ENCODE peak calls at places on chromosome 2, in nine cellular contexts. One of them, this sample, is unnamed.

GRCh38 chr2:188518391-188518790 is 226.7 kb downstream of the GULP1 start:
- DNase-seq in CD8-positive, alpha-beta T cell: no peak
- DNase-seq in astrocyte: peak; percentile 77
- DNase-seq in mammary epithelial cell: peak; percentile 11
- DNase-seq in colonic mucosa: no peak
- DNase-seq in neural progenitor cell: no peak
- DNase-seq in spleen: no peak
- DNase-seq in IMR-90: peak; percentile 49
- DNase-seq in A549: no peak
- DNase-seq in this sample: peak; percentile 74

GRCh38 chr2:8475349-8476045 is 206.4 kb upstream of the ID2 start:
- DNase-seq in A549: no peak
- DNase-seq in colonic mucosa: peak; percentile 59
- DNase-seq in CD8-positive, alpha-beta T cell: no peak
- DNase-seq in spleen: no peak
- DNase-seq in neural progenitor cell: peak; percentile 45
- DNase-seq in mammary epithelial cell: no peak
- DNase-seq in astrocyte: no peak
- DNase-seq in IMR-90: no peak
- DNase-seq in this sample: no peak

GRCh38 chr2:146123714-146124113 is 1603.8 kb upstream of the ZEB2 start:
- DNase-seq in mammary epithelial cell: no peak
- DNase-seq in neural progenitor cell: no peak
- DNase-seq in A549: no peak
- DNase-seq in spleen: no peak
- DNase-seq in IMR-90: peak; percentile 17
- DNase-seq in CD8-positive, alpha-beta T cell: no peak
- DNase-seq in astrocyte: peak; percentile 41
- DNase-seq in colonic mucosa: no peak
- DNase-seq in this sample: no peak

GRCh38 chr2:45342-46130 is 769 bp downstream of the FAM110C start:
- DNase-seq in neural progenitor cell: peak; percentile 25
- DNase-seq in colonic mucosa: peak; percentile 62
- DNase-seq in A549: no peak
- DNase-seq in mammary epithelial cell: peak; percentile 23
- DNase-seq in IMR-90: no peak
- DNase-seq in spleen: no peak
- DNase-seq in astrocyte: no peak
- DNase-seq in CD8-positive, alpha-beta T cell: no peak
- DNase-seq in this sample: no peak

GRCh38 chr2:60359569-60359968 is 193.9 kb downstream of the BCL11A start:
- DNase-seq in neural progenitor cell: no peak
- DNase-seq in CD8-positive, alpha-beta T cell: no peak
- DNase-seq in mammary epithelial cell: no peak
- DNase-seq in astrocyte: no peak
- DNase-seq in A549: no peak
- DNase-seq in colonic mucosa: peak; percentile 5
- DNase-seq in IMR-90: no peak
- DNase-seq in spleen: no peak
- DNase-seq in this sample: no peak

GRCh38 chr2:68278169-68278568 is 25.8 kb upstream of the PPP3R1 start:
- DNase-seq in astrocyte: no peak
- DNase-seq in IMR-90: no peak
- DNase-seq in A549: no peak
- DNase-seq in CD8-positive, alpha-beta T cell: no peak
- DNase-seq in neural progenitor cell: no peak
- DNase-seq in colonic mucosa: no peak
- DNase-seq in spleen: no peak
- DNase-seq in mammary epithelial cell: no peak
- DNase-seq in this sample: no peak

GRCh38 chr2:73107211-73107926 is 5.4 kb downstream of the RAB11FIP5 start:
- DNase-seq in neural progenitor cell: no peak
- DNase-seq in mammary epithelial cell: no peak
- DNase-seq in CD8-positive, alpha-beta T cell: no peak
- DNase-seq in spleen: peak; percentile 86
- DNase-seq in astrocyte: no peak
- DNase-seq in IMR-90: no peak
- DNase-seq in colonic mucosa: no peak
- DNase-seq in A549: no peak
- DNase-seq in this sample: no peak

GRCh38 chr2:134122610-134123009 is 131.3 kb upstream of the MGAT5 start:
- DNase-seq in CD8-positive, alpha-beta T cell: no peak
- DNase-seq in astrocyte: no peak
- DNase-seq in A549: no peak
- DNase-seq in neural progenitor cell: peak; percentile 39
- DNase-seq in mammary epithelial cell: no peak
- DNase-seq in IMR-90: no peak
- DNase-seq in colonic mucosa: no peak
- DNase-seq in spleen: no peak
- DNase-seq in this sample: no peak

GRCh38 chr2:100601661-100602060 is 38.9 kb downstream of the PDCL3 start:
- DNase-seq in spleen: no peak
- DNase-seq in IMR-90: no peak
- DNase-seq in astrocyte: no peak
- DNase-seq in mammary epithelial cell: no peak
- DNase-seq in CD8-positive, alpha-beta T cell: no peak
- DNase-seq in neural progenitor cell: no peak
- DNase-seq in colonic mucosa: no peak
- DNase-seq in A549: no peak
- DNase-seq in this sample: no peak

GRCh38 chr2:191664823-191665222 is 13.1 kb upstream of the NABP1 start:
- DNase-seq in astrocyte: no peak
- DNase-seq in IMR-90: no peak
- DNase-seq in mammary epithelial cell: no peak
- DNase-seq in colonic mucosa: no peak
- DNase-seq in CD8-positive, alpha-beta T cell: no peak
- DNase-seq in neural progenitor cell: no peak
- DNase-seq in spleen: no peak
- DNase-seq in A549: no peak
- DNase-seq in this sample: no peak

GRCh38 chr2:73291093-73291460 is 2.3 kb downstream of the EGR4 start:
- DNase-seq in astrocyte: peak; percentile 36
- DNase-seq in A549: peak; percentile 65
- DNase-seq in IMR-90: peak; percentile 46
- DNase-seq in CD8-positive, alpha-beta T cell: peak; percentile 34
- DNase-seq in neural progenitor cell: peak; percentile 94
- DNase-seq in mammary epithelial cell: peak; percentile 60
- DNase-seq in colonic mucosa: peak; percentile 60
- DNase-seq in spleen: peak; percentile 85
- DNase-seq in this sample: no peak

GRCh38 chr2:7984693-7985353 is 697.0 kb upstream of the ID2 start:
- DNase-seq in astrocyte: no peak
- DNase-seq in IMR-90: no peak
- DNase-seq in colonic mucosa: no peak
- DNase-seq in CD8-positive, alpha-beta T cell: no peak
- DNase-seq in spleen: no peak
- DNase-seq in A549: no peak
- DNase-seq in mammary epithelial cell: no peak
- DNase-seq in neural progenitor cell: no peak
- DNase-seq in this sample: no peak

GRCh38 chr2:43855292-43855691 is 16.5 kb downstream of the ABCG8 start:
- DNase-seq in CD8-positive, alpha-beta T cell: no peak
- DNase-seq in colonic mucosa: no peak
- DNase-seq in neural progenitor cell: no peak
- DNase-seq in IMR-90: no peak
- DNase-seq in spleen: no peak
- DNase-seq in astrocyte: no peak
- DNase-seq in A549: no peak
- DNase-seq in mammary epithelial cell: no peak
- DNase-seq in this sample: no peak

GRCh38 chr2:43854671-43855070 is 15.9 kb downstream of the ABCG8 start:
- DNase-seq in A549: no peak
- DNase-seq in neural progenitor cell: no peak
- DNase-seq in CD8-positive, alpha-beta T cell: no peak
- DNase-seq in mammary epithelial cell: no peak
- DNase-seq in astrocyte: no peak
- DNase-seq in colonic mucosa: no peak
- DNase-seq in IMR-90: no peak
- DNase-seq in spleen: peak; percentile 31
- DNase-seq in this sample: no peak

GRCh38 chr2:43853141-43854081 is 14.6 kb downstream of the ABCG8 start:
- DNase-seq in IMR-90: no peak
- DNase-seq in astrocyte: no peak
- DNase-seq in mammary epithelial cell: no peak
- DNase-seq in A549: no peak
- DNase-seq in CD8-positive, alpha-beta T cell: no peak
- DNase-seq in neural progenitor cell: no peak
- DNase-seq in spleen: peak; percentile 62
- DNase-seq in colonic mucosa: no peak
- DNase-seq in this sample: no peak

GRCh38 chr2:43851026-43851980 is 12.5 kb downstream of the ABCG8 start:
- DNase-seq in mammary epithelial cell: no peak
- DNase-seq in astrocyte: no peak
- DNase-seq in spleen: peak; percentile 68
- DNase-seq in IMR-90: no peak
- DNase-seq in CD8-positive, alpha-beta T cell: no peak
- DNase-seq in A549: no peak
- DNase-seq in neural progenitor cell: no peak
- DNase-seq in colonic mucosa: no peak
- DNase-seq in this sample: no peak

DNA sequence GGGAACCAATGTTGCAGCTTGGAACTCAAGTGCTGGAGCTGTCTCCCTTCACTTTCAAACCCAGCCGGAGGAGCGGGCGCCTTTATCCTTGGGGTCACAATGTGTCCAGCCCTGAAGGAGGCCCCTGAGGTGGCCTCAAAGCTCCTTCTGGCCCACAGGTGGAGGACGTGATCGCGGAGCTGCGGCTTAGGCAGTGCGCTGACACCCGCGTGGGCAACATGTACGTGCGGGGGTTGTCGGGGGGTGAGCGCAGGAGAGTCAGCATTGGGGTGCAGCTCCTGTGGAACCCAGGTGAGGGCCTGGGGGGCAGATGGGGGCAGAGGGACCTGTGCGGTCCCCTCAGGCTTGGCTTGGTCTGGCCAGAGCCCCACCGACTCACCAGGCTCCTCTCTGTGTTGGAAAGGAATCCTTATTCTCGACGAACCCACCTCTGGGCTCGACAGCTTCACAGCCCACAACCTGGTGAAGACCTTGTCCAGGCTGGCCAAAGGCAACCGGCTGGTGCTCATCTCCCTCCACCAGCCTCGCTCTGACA is 13.5 kb downstream of the ABCG8 start:
- DNase-seq in astrocyte: no peak
- DNase-seq in neural progenitor cell: no peak
- DNase-seq in spleen: peak; percentile 38
- DNase-seq in mammary epithelial cell: no peak
- DNase-seq in CD8-positive, alpha-beta T cell: no peak
- DNase-seq in IMR-90: no peak
- DNase-seq in A549: no peak
- DNase-seq in colonic mucosa: no peak
- DNase-seq in this sample: no peak
- H3K27ac ChIP-seq in astrocyte: no peak overlapping the region
- H3K27ac ChIP-seq in neural progenitor cell: no peak overlapping the region
- H3K27ac ChIP-seq in spleen: no peak overlapping the region
- H3K27ac ChIP-seq in mammary epithelial cell: no peak overlapping the region
- H3K27ac ChIP-seq in CD8-positive, alpha-beta T cell: no peak overlapping the region
- H3K27ac ChIP-seq in IMR-90: no peak overlapping the region
- H3K27ac ChIP-seq in A549: no peak overlapping the region
- H3K27ac ChIP-seq in colonic mucosa: no peak overlapping the region
- H3K27ac ChIP-seq in this sample: no peak overlapping the region

DNA sequence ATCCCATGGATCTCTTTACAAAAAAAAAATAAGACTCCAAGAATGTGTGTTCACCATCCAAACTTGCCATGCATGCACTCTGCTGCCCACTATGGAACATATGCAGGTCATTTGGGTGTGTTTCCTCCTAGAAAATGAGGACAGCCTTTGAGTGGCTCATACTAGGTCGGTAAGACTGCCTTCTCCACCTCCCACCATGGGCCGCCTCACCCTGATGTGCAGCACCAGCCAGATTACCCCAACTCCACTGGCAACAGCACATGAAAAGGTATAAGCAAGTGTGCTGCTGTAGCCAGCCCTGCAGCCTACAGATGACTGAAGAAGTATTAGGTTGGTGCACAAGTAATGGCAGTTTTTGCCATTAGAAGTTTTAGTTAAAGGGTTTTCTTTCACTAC is 214.2 kb downstream of the ATAD2B start:
- DNase-seq in mammary epithelial cell: no peak
- DNase-seq in spleen: no peak
- DNase-seq in A549: no peak
- DNase-seq in IMR-90: no peak
- DNase-seq in colonic mucosa: no peak
- DNase-seq in neural progenitor cell: no peak
- DNase-seq in astrocyte: no peak
- DNase-seq in CD8-positive, alpha-beta T cell: no peak
- DNase-seq in this sample: no peak
- TF ChIP-seq CTCF in mammary epithelial cell: no peak
- TF ChIP-seq CTCF in spleen: no peak
- TF ChIP-seq CTCF in A549: no peak
- TF ChIP-seq CTCF in IMR-90: no peak
- TF ChIP-seq CTCF in colonic mucosa: no peak
- TF ChIP-seq CTCF in neural progenitor cell: no peak
- TF ChIP-seq CTCF in astrocyte: no peak
- TF ChIP-seq CTCF in CD8-positive, alpha-beta T cell: no peak
- TF ChIP-seq CTCF in this sample: no peak

GRCh38 chr2:172429351-172429968 is 2.1 kb downstream of the ITGA6 start:
- DNase-seq in A549: no peak
- DNase-seq in neural progenitor cell: peak; percentile 37
- DNase-seq in astrocyte: no peak
- DNase-seq in spleen: no peak
- DNase-seq in mammary epithelial cell: peak; percentile 58
- DNase-seq in IMR-90: peak; percentile 31
- DNase-seq in colonic mucosa: no peak
- DNase-seq in CD8-positive, alpha-beta T cell: no peak
- DNase-seq in this sample: peak; percentile 40

GRCh38 chr2:172427256-172427989 is at the start of gene ITGA6:
- DNase-seq in IMR-90: peak; percentile 52
- DNase-seq in astrocyte: peak; percentile 53
- DNase-seq in mammary epithelial cell: peak; percentile 91
- DNase-seq in colonic mucosa: peak; percentile 92
- DNase-seq in CD8-positive, alpha-beta T cell: peak; percentile 68
- DNase-seq in A549: peak; percentile 84
- DNase-seq in spleen: peak; percentile 93
- DNase-seq in neural progenitor cell: peak; percentile 93
- DNase-seq in this sample: peak; percentile 84

GRCh38 chr2:172430027-172430426 is 2.6 kb downstream of the ITGA6 start:
- DNase-seq in A549: no peak
- DNase-seq in IMR-90: no peak
- DNase-seq in colonic mucosa: no peak
- DNase-seq in spleen: no peak
- DNase-seq in mammary epithelial cell: no peak
- DNase-seq in astrocyte: no peak
- DNase-seq in neural progenitor cell: no peak
- DNase-seq in CD8-positive, alpha-beta T cell: no peak
- DNase-seq in this sample: no peak

GRCh38 chr2:172427990-172428840 is 829 bp downstream of the ITGA6 start:
- DNase-seq in CD8-positive, alpha-beta T cell: peak; percentile 49
- DNase-seq in colonic mucosa: peak; percentile 77
- DNase-seq in IMR-90: no peak
- DNase-seq in A549: peak; percentile 57
- DNase-seq in mammary epithelial cell: peak; percentile 66
- DNase-seq in neural progenitor cell: peak; percentile 85
- DNase-seq in astrocyte: no peak
- DNase-seq in spleen: peak; percentile 88
- DNase-seq in this sample: no peak

GRCh38 chr2:172428841-172429173 is 1.4 kb downstream of the ITGA6 start:
- DNase-seq in A549: no peak
- DNase-seq in colonic mucosa: no peak
- DNase-seq in neural progenitor cell: no peak
- DNase-seq in astrocyte: no peak
- DNase-seq in CD8-positive, alpha-beta T cell: no peak
- DNase-seq in spleen: no peak
- DNase-seq in IMR-90: no peak
- DNase-seq in mammary epithelial cell: no peak
- DNase-seq in this sample: no peak
- H3K4me1 ChIP-seq in A549: peaks cover 28% of the 10 kb centered on the region
- H3K4me1 ChIP-seq in colonic mucosa: peaks cover 7% of the 10 kb centered on the region
- H3K4me1 ChIP-seq in neural progenitor cell: peaks cover 56% of the 10 kb centered on the region
- H3K4me1 ChIP-seq in astrocyte: peaks cover 21% of the 10 kb centered on the region
- H3K4me1 ChIP-seq in CD8-positive, alpha-beta T cell: peaks cover 59% of the 10 kb centered on the region
- H3K4me1 ChIP-seq in spleen: peaks cover 74% of the 10 kb centered on the region
- H3K4me1 ChIP-seq in IMR-90: peaks cover 7% of the 10 kb centered on the region
- H3K4me1 ChIP-seq in mammary epithelial cell: peaks cover 37% of the 10 kb centered on the region
- H3K4me1 ChIP-seq in this sample: peaks cover 23% of the 10 kb centered on the region

GRCh38 chr2:20579866-20580265 is 71.0 kb downstream of the HS1BP3 start:
- DNase-seq in A549: no peak
- DNase-seq in mammary epithelial cell: no peak
- DNase-seq in neural progenitor cell: no peak
- DNase-seq in IMR-90: no peak
- DNase-seq in astrocyte: no peak
- DNase-seq in spleen: peak; percentile 71
- DNase-seq in CD8-positive, alpha-beta T cell: no peak
- DNase-seq in colonic mucosa: no peak
- DNase-seq in this sample: no peak
- H3K27ac ChIP-seq in A549: peak overlapping the region; percentile 81
- H3K27ac ChIP-seq in mammary epithelial cell: peak overlapping the region; percentile 88
- H3K27ac ChIP-seq in neural progenitor cell: no peak overlapping the region
- H3K27ac ChIP-seq in IMR-90: peak overlapping the region; percentile 84
- H3K27ac ChIP-seq in astrocyte: peak overlapping the region; percentile 97
- H3K27ac ChIP-seq in spleen: peak overlapping the region; percentile 75
- H3K27ac ChIP-seq in CD8-positive, alpha-beta T cell: no peak overlapping the region
- H3K27ac ChIP-seq in colonic mucosa: peak overlapping the region; percentile 55
- H3K27ac ChIP-seq in this sample: peak overlapping the region; percentile 81

This sample was measured in foreskin keratinocyte.